ENCODE peak calls at places on chromosomes 1 and 21, in four cellular contexts. D is endothelial cell of umbilical vein, L is IMR-90, X is body of pancreas. Z is an unnamed sample.

GRCh38 chr1:7098641-7099040 is 313.4 kb downstream of the CAMTA1 start:
- DNase-seq in D (no peak), L (no peak), X (peak; percentile 57), Z (no peak)

GRCh38 chr1:15111597-15111996 is 42.0 kb upstream of the TMEM51 start:
- DNase-seq in D (no peak), L (no peak), X (no peak), Z (no peak)

GRCh38 chr1:244319283-244320132 is 132.2 kb downstream of the ADSS2 start:
- DNase-seq in D (no peak), L (peak; percentile 90), X (no peak), Z (no peak)

GRCh38 chr1:171817511-171818265 is 23.6 kb upstream of the DNM3 start:
- DNase-seq in D (peak; percentile 53), L (peak; percentile 76), X (no peak), Z (no peak)

GRCh38 chr21:44926364-44927101 is 5.8 kb upstream of the ITGB2 start:
- DNase-seq in D (no peak), L (peak; percentile 29), X (no peak), Z (no peak)

GRCh38 chr1:188958461-188959115 is 1519.1 kb downstream of the BRINP3 start:
- DNase-seq in D (no peak), L (peak; percentile 33), X (no peak), Z (no peak)

GRCh38 chr1:226903819-226904710 is 33.6 kb downstream of the PSEN2 start:
- DNase-seq in D (no peak), L (peak; percentile 73), X (peak; percentile 33), Z (peak; percentile 62)

GRCh38 chr1:7580923-7581753 is 190.0 kb upstream of the VAMP3 start:
- DNase-seq in D (no peak), L (no peak), X (peak; percentile 10), Z (no peak)

GRCh38 chr1:84122780-84123382 is 21.2 kb upstream of the PRKACB start:
- DNase-seq in D (peak; percentile 67), L (peak; percentile 58), X (peak; percentile 44), Z (no peak)

GRCh38 chr1:12220890-12221289 is 8.9 kb upstream of the VPS13D start:
- DNase-seq in D (no peak), L (no peak), X (no peak), Z (no peak)

DNA sequence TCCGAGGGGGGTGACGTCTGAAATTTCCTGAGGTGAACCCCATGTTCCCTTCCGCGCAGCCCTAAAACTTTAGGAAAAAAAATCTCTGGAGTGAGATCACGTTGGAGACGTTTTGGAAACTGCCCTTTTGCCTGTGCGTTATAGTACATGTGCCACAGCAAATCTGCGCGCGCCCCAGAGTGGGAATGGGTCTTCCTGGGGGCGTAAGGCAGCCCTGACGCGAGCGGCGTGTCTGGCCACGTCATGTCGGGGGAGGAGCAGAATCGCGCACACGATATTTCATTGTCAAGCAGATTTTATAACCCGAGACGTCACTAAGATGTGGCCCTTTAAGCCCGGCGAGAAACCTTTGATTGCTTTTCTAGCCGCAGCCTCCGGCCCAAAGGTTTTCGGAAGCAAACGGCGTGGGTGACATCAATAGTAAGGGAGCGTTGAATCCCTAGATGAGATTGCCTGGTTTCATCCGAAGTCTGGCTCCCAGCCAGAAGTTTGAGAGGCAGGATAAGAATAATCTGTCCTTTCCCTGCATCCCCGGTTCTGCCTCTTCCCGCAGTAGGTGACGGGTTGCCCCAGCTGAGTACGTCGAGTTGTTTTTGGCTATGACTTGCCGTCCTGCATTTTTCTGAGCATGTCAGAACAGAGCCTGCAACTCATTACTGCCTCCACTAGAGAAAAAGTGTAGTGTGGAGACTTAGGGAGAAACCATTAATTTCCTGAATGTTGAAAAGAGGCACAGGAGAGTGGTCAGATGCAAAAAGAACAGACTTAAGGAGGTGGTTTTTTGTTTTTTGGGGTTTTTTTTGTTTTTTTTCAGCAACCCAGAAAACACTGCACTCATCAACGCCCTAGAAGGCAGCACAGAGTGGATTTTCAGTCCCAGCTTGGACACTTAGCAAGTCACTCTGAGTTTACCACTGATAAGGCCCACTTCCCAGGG is 800 bp upstream of the PMVK start:
- DNase-seq in D (peak; percentile 96), L (peak; percentile 97), X (peak; percentile 88), Z (peak; percentile 89)
- TF ChIP-seq POLR2A in D (peak; percentile 86), L (peak; percentile 66), X (no peak), Z (peak; percentile 67)

GRCh38 chr1:209983953-209984352 is 45.9 kb downstream of the SYT14 start:
- DNase-seq in D (no peak), L (no peak), X (no peak), Z (no peak)

GRCh38 chr1:209993061-209993830 is 55.2 kb downstream of the SYT14 start:
- DNase-seq in D (no peak), L (no peak), X (no peak), Z (no peak)

GRCh38 chr1:209985002-209985401 is 47.0 kb downstream of the SYT14 start:
- DNase-seq in D (no peak), L (no peak), X (no peak), Z (no peak)

GRCh38 chr1:209988706-209989105 is 50.7 kb downstream of the SYT14 start:
- DNase-seq in D (no peak), L (no peak), X (no peak), Z (no peak)

GRCh38 chr1:209989525-209989924 is 51.5 kb downstream of the SYT14 start:
- DNase-seq in D (peak; percentile 31), L (peak; percentile 34), X (no peak), Z (no peak)
- TF ChIP-seq CTCF in D (no peak), L (peak; percentile 53), X (no peak), Z (peak; percentile 21)

DNA sequence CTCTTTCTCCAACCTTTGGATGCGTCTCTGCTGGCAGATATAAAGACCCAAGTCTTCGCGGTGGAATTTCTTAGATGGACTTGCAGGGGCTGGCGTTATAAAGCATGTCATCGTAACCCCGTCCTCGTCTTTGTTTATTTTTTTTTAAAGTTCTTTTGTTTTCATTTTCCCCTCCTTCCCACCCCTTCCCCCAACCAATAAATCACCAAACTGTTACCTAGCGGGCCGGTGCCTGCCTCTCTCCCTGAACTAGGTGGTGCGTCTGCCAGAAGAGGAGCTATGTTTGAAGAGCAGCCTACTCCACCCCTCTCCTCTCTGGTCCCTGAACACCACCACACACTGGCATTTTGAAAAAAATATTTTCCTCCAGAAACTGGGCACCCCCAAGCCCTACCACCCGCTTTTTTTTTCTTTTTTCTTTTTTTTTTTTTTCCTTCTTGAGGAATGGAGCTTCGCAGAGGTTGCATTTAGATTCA is at the start of gene CACNA1E:
- DNase-seq in D (no peak), L (no peak), X (no peak), Z (no peak)
- H3K27me3 ChIP-seq in D (peaks cover 33% of the 10 kb centered on the region), L (peaks cover 47% of the 10 kb centered on the region), X (no peaks in the 10 kb centered on the region), Z (peaks cover 38% of the 10 kb centered on the region)

DNA sequence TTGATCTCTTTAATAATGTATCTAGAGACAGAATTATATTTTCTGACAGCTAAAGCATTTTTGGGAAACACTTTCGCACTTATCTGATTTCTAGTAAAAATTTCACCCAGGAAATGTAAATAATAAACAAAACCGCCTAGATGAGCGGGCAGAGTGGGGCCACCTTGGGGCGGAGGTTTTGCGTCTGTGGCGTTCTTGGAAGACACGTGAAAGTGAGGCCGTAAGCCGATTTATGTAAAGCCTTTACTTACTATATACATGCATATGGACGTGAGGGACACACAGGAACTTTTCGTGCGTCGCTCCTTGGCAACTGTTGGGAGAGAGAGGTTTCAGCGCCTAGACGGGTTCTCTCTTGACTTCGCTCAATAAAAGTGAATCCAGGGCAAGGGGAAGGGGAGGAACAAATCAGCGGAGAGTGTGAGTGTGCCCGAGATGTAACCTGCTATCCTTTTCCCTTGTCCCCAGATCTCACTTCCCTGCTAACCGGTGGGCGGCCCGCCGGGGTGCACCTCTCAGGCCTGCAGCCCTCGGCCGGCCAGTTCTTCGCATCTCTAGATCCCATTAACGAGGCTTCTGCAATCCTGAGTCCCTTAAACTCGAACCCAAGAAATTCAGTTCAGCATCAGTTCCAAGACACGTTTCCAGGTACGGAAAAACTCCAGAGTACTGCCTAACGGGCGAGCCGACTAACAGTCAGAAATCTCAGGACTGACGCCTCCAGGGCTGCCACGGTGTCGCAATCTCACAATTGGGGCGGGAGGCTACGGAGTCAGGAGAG is 1.7 kb downstream of the HLX start:
- DNase-seq in D (no peak), L (peak; percentile 87), X (peak; percentile 49), Z (peak; percentile 63)
- TF ChIP-seq POLR2A in D (no peak), L (peak; percentile 66), X (peak; percentile 28), Z (no peak)

GRCh38 chr1:240111558-240111957 is 19.9 kb downstream of the FMN2 start:
- DNase-seq in D (no peak), L (no peak), X (no peak), Z (no peak)
- TF ChIP-seq CTCF in D (no peak), L (no peak), X (no peak), Z (no peak)

DNA sequence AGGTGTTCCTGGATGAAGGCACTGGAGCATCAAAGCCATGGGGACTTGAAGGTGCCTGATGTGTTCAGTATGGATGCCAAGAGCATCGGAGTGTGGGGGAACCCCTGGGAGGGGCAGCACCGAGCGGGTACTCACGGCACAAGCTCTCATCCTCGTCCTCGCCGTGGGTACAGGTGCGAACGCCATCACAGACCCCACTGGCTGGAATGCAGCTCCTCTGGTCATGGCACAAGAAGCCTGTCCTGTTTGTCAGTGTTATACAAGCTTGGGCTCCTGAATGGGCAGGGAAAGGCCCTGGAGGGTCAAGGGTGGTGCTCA is 6.0 kb downstream of the LDLRAD1 start:
- DNase-seq in D (no peak), L (no peak), X (no peak), Z (no peak)
- H3K27me3 ChIP-seq in D (peaks cover 5% of the 10 kb centered on the region), L (peaks cover 75% of the 10 kb centered on the region), X (no peaks in the 10 kb centered on the region), Z (no peaks in the 10 kb centered on the region)

Z was measured in uterus.